ENCODE peak calls at places on chromosomes 16 and 17, in five cellular contexts. A is foreskin fibroblast, Y is AG10803, E is AG04450, S is HFF-Myc. U is an unnamed sample.

GRCh38 chr16:77853125-77853524 is 64.8 kb downstream of the VAT1L start:
- DNase-seq in A (no peak), Y (no peak), E (no peak), S (no peak), U (no peak)

GRCh38 chr16:49278944-49279725 is 2.5 kb downstream of the CBLN1 start:
- DNase-seq in A (no peak), Y (no peak), E (no peak), S (no peak), U (no peak)

GRCh38 chr16:1770328-1771071 is 843 bp downstream of the NME3 start:
- DNase-seq in A (no peak), Y (peak; percentile 51), E (no peak), S (no peak), U (no peak)

GRCh38 chr17:7837375-7838290 is 3.6 kb downstream of the KDM6B start:
- DNase-seq in A (no peak), Y (no peak), E (no peak), S (no peak), U (no peak)

GRCh38 chr17:51351890-51352289 is 91.5 kb downstream of the UTP18 start:
- DNase-seq in A (no peak), Y (peak; percentile 52), E (no peak), S (no peak), U (no peak)

GRCh38 chr16:73053379-73054130 is 5.6 kb upstream of the ZFHX3 start:
- DNase-seq in A (no peak), Y (no peak), E (no peak), S (no peak), U (no peak)

GRCh38 chr17:67700037-67700436 is 17.7 kb upstream of the NOL11 start:
- DNase-seq in A (no peak), Y (no peak), E (no peak), S (no peak), U (no peak)

GRCh38 chr17:82367724-82368524 is 3.6 kb upstream of the UTS2R start:
- DNase-seq in A (no peak), Y (no peak), E (no peak), S (no peak), U (no peak)

GRCh38 chr17:36680701-36681202 is 79.4 kb downstream of the MRM1 start:
- DNase-seq in A (no peak), Y (no peak), E (no peak), S (no peak), U (no peak)

GRCh38 chr16:18024566-18024965 is 312.0 kb downstream of the NPIPA8 start:
- DNase-seq in A (no peak), Y (no peak), E (no peak), S (no peak), U (no peak)

GRCh38 chr16:86970279-86970678 is 346.9 kb downstream of the C16orf95 start:
- DNase-seq in A (no peak), Y (no peak), E (no peak), S (no peak), U (no peak)

GRCh38 chr16:16092925-16093624 is 130.2 kb downstream of the ABCC6 start:
- DNase-seq in A (no peak), Y (peak; percentile 27), E (no peak), S (no peak), U (peak; percentile 28)

GRCh38 chr17:7775058-7775457 is 57.5 kb downstream of the DNAH2 start:
- DNase-seq in A (no peak), Y (no peak), E (no peak), S (no peak), U (no peak)

GRCh38 chr17:12990926-12991325 is 26.9 kb downstream of the ELAC2 start:
- DNase-seq in A (no peak), Y (no peak), E (no peak), S (no peak), U (no peak)

GRCh38 chr16:89862732-89863131 is 10.7 kb upstream of the TCF25 start:
- DNase-seq in A (no peak), Y (no peak), E (no peak), S (no peak), U (no peak)

GRCh38 chr16:46731691-46732555 is 16.2 kb downstream of the MYLK3 start:
- DNase-seq in A (no peak), Y (no peak), E (no peak), S (no peak), U (no peak)

GRCh38 chr16:3498988-3499387 is 1.8 kb upstream of the CLUAP1 start:
- DNase-seq in A (no peak), Y (no peak), E (no peak), S (no peak), U (no peak)

GRCh38 chr16:66366433-66367299 is at the start of gene CDH5:
- DNase-seq in A (no peak), Y (no peak), E (no peak), S (no peak), U (no peak)

GRCh38 chr16:68296693-68297092 is 14.1 kb downstream of the SLC7A6OS start:
- DNase-seq in A (no peak), Y (no peak), E (no peak), S (no peak), U (no peak)

GRCh38 chr17:35892091-35892637 is 12.0 kb upstream of the CCL5 start:
- DNase-seq in A (no peak), Y (no peak), E (no peak), S (no peak), U (no peak)

GRCh38 chr16:526181-527014 is 1.1 kb upstream of the CAPN15 start:
- DNase-seq in A (no peak), Y (peak; percentile 40), E (no peak), S (no peak), U (no peak)

GRCh38 chr17:40827746-40828453 is 5.5 kb upstream of the KRT10 start:
- DNase-seq in A (no peak), Y (no peak), E (no peak), S (no peak), U (peak; percentile 48)

GRCh38 chr16:4501071-4501478 is 24.9 kb downstream of the HMOX2 start:
- DNase-seq in A (no peak), Y (peak; percentile 35), E (no peak), S (no peak), U (no peak)

GRCh38 chr17:75535119-75535537 is 9.6 kb downstream of the LLGL2 start:
- DNase-seq in A (no peak), Y (no peak), E (no peak), S (no peak), U (no peak)

GRCh38 chr17:77880702-77881450 is 77.6 kb upstream of the TNRC6C start:
- DNase-seq in A (no peak), Y (no peak), E (no peak), S (no peak), U (no peak)

GRCh38 chr17:49390548-49391324 is 23.9 kb downstream of the PHB1 start:
- DNase-seq in A (no peak), Y (no peak), E (no peak), S (no peak), U (no peak)

GRCh38 chr16:88566158-88566557 is 4.0 kb upstream of the ZC3H18 start:
- DNase-seq in A (peak; percentile 63), Y (peak; percentile 31), E (peak; percentile 15), S (peak; percentile 31), U (no peak)

GRCh38 chr16:27482397-27483082 is 67.2 kb downstream of the GTF3C1 start:
- DNase-seq in A (no peak), Y (no peak), E (no peak), S (no peak), U (no peak)

GRCh38 chr17:57108656-57109392 is 23.8 kb downstream of the AKAP1 start:
- DNase-seq in A (no peak), Y (no peak), E (no peak), S (no peak), U (no peak)

GRCh38 chr16:82605863-82606620 is 20.7 kb upstream of the CDH13 start:
- DNase-seq in A (no peak), Y (no peak), E (no peak), S (no peak), U (no peak)

GRCh38 chr16:74999683-75000480 is 1.1 kb downstream of the ZNRF1 start:
- DNase-seq in A (no peak), Y (no peak), E (no peak), S (no peak), U (no peak)

GRCh38 chr17:75182319-75182568 is 515 bp downstream of the SUMO2 start:
- DNase-seq in A (no peak), Y (no peak), E (no peak), S (no peak), U (no peak)

GRCh38 chr17:40298726-40299125 is 10.3 kb upstream of the RARA start:
- DNase-seq in A (no peak), Y (peak; percentile 86), E (no peak), S (no peak), U (no peak)

GRCh38 chr17:43389022-43389947 is 9.5 kb upstream of the ARL4D start:
- DNase-seq in A (peak; percentile 79), Y (peak; percentile 84), E (no peak), S (no peak), U (peak; percentile 60)

GRCh38 chr17:1462164-1463112 is 6.4 kb upstream of the CRK start:
- DNase-seq in A (no peak), Y (no peak), E (no peak), S (no peak), U (no peak)

GRCh38 chr17:16474012-16474725 is 17.8 kb downstream of the LRRC75A start:
- DNase-seq in A (no peak), Y (peak; percentile 39), E (no peak), S (no peak), U (no peak)

GRCh38 chr16:74740795-74741304 is 33.8 kb downstream of the FA2H start:
- DNase-seq in A (no peak), Y (no peak), E (no peak), S (no peak), U (no peak)

DNA sequence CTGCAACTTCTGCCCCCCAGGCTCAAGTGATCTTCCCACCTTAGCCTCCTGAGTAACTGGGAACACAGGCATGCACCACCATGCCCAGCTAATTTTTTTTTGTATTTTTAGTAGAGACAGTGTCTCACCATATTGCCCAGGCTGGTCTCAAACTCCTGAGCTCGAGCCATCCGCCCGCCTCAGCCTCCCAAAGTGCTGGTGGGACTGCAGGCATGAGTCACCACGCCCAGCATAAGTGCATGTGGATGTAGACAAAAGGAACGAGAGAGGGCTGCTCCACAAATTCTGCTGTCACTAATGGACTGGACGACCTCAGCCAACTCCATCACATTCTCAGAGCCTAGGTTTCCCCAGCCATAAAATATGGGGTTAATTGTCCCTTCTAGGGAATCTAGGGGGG is 7.7 kb upstream of the SP2 start:
- DNase-seq in A (no peak), Y (no peak), E (no peak), S (no peak), U (no peak)
- H3K4me3 ChIP-seq in A (no peak overlapping the region), Y (no peak overlapping the region), E (no peak overlapping the region), S (no peak overlapping the region), U (no peak overlapping the region)

GRCh38 chr16:30760160-30760559 is 1.7 kb downstream of the CFAP119 start:
- DNase-seq in A (no peak), Y (no peak), E (no peak), S (no peak), U (no peak)
- H3K4me3 ChIP-seq in A (no peak overlapping the region), Y (no peak overlapping the region), E (no peak overlapping the region), S (peak overlapping the region; percentile 94), U (no peak overlapping the region)

GRCh38 chr17:41919840-41920579 is 1.3 kb upstream of the ACLY start:
- DNase-seq in A (peak; percentile 30), Y (peak; percentile 42), E (no peak), S (no peak), U (no peak)
- H3K4me3 ChIP-seq in A (no peak overlapping the region), Y (no peak overlapping the region), E (no peak overlapping the region), S (peak overlapping the region; percentile 74), U (peak overlapping the region; percentile 98)

GRCh38 chr16:83619381-83620150 is 188.2 kb upstream of the HSBP1 start:
- DNase-seq in A (no peak), Y (no peak), E (no peak), S (no peak), U (no peak)
- H3K4me3 ChIP-seq in A (no peak overlapping the region), Y (no peak overlapping the region), E (no peak overlapping the region), S (no peak overlapping the region), U (no peak overlapping the region)

U was measured in SK-N-MC.